ENCODE peak calls at places on chromosomes 16 and 17, in four cellular contexts. S is A549, H is GM12878, G is HepG2. I is an unnamed sample.

GRCh38 chr17:79850571-79851460 is 11.6 kb upstream of the CBX4 start:
- DNase-seq in S (peak), H (no peak), G (no peak), I (peak)

GRCh38 chr17:1484586-1485310 is 7.7 kb downstream of the MYO1C start:
- DNase-seq in S (peak), H (peak), G (peak), I (peak)

GRCh38 chr17:79020631-79021301 is 3.2 kb upstream of the C1QTNF1 start:
- DNase-seq in S (no peak), H (no peak), G (no peak), I (no peak)

GRCh38 chr17:81332949-81333570 is 38.0 kb upstream of the SLC38A10 start:
- DNase-seq in S (no peak), H (no peak), G (no peak), I (no peak)

GRCh38 chr16:71933017-71933416 is 37.7 kb downstream of the IST1 start:
- DNase-seq in S (no peak), H (no peak), G (no peak), I (no peak)

GRCh38 chr17:4509402-4509801 is 10.7 kb downstream of the SPNS2 start:
- DNase-seq in S (no peak), H (peak), G (no peak), I (peak)

GRCh38 chr16:48864055-48864454 is 254.1 kb upstream of the N4BP1 start:
- DNase-seq in S (no peak), H (no peak), G (no peak), I (no peak)

GRCh38 chr17:2949469-2950044 is 113.8 kb downstream of the OR1D5 start:
- DNase-seq in S (peak), H (no peak), G (no peak), I (no peak)

GRCh38 chr16:7679899-7680298 is 347.3 kb downstream of the RBFOX1 start:
- DNase-seq in S (no peak), H (no peak), G (no peak), I (no peak)

GRCh38 chr17:79028496-79029326 is 4.7 kb downstream of the C1QTNF1 start:
- DNase-seq in S (no peak), H (no peak), G (peak), I (no peak)

GRCh38 chr17:50218771-50219315 is 17.4 kb upstream of the COL1A1 start:
- DNase-seq in S (no peak), H (no peak), G (peak), I (no peak)

GRCh38 chr17:29682987-29683386 is 60.3 kb upstream of the CORO6 start:
- DNase-seq in S (no peak), H (no peak), G (no peak), I (no peak)

GRCh38 chr16:57609541-57610401 is 18.7 kb upstream of the ADGRG1 start:
- DNase-seq in S (no peak), H (peak), G (no peak), I (no peak)

GRCh38 chr17:75262112-75262606 is 480 bp downstream of the MRPS7 start:
- DNase-seq in S (no peak), H (no peak), G (peak), I (peak)

GRCh38 chr16:48373258-48374050 is 11.8 kb downstream of the SIAH1 start:
- DNase-seq in S (no peak), H (no peak), G (no peak), I (no peak)

GRCh38 chr16:20952144-20952797 is 51.7 kb downstream of the LYRM1 start:
- DNase-seq in S (no peak), H (no peak), G (no peak), I (no peak)
- H3K4me3 ChIP-seq in S (no peak), H (no peak), G (no peak), I (no peak)

DNA sequence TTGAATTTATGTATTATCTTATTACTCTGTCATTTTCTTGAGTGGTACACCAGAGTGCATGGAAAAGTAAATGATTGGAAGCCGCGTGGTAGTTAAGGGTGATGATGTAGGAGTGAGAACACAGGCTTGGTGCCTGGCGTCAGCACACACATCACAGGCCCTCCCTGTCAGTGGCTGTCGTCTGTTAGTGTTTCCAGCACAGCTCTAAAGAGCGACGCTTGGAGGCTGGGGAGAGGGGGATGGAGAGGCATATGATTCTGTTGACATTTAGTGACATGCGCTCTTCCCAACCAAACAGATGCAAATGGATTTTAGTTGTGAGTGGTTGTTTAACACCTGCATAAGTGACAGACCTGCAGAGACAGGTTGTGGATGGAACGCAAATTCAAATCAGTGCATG is 222.2 kb downstream of the WWOX start:
- DNase-seq in S (no peak), H (no peak), G (no peak), I (no peak)
- TF ChIP-seq ESRRA in S (no peak), H (no peak), G (no peak), I (no peak)

GRCh38 chr16:10551881-10552280 is 28.5 kb downstream of the EMP2 start:
- DNase-seq in S (no peak), H (no peak), G (no peak), I (no peak)
- H3K4me3 ChIP-seq in S (no peak), H (no peak), G (no peak), I (no peak)

GRCh38 chr17:61469474-61469873 is 17.3 kb downstream of the TBX4 start:
- DNase-seq in S (no peak), H (no peak), G (no peak), I (no peak)
- TF ChIP-seq ESRRA in S (no peak), H (no peak), G (no peak), I (no peak)

GRCh38 chr17:17557796-17558195 is 33.7 kb downstream of the PEMT start:
- DNase-seq in S (no peak), H (no peak), G (no peak), I (no peak)
- H3K4me3 ChIP-seq in S (no peak), H (no peak), G (no peak), I (no peak)

GRCh38 chr17:21376835-21377690 is 906 bp downstream of the KCNJ12 start:
- DNase-seq in S (peak), H (no peak), G (no peak), I (peak)
- TF ChIP-seq ESRRA in S (no peak), H (no peak), G (no peak), I (no peak)

DNA sequence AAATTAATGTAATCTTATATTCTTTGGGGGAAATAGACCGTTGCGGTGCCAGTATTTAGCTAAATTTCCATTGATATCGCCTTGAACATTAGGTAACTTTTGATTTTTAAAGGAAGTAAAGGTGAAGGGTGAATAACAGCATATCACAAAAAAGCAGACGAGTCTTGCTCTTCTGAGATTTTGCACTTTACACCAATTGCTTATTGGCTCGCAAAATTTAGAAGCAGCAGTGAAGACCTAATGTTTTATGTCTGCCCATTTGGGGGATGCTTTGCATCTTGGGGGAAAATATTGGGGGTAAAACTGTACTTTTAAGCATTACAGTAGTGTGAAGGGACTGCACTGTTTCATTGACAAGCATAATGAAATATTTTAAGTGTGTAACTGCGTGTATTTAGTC is 934 bp downstream of the MAP2K6 start:
- DNase-seq in S (no peak), H (no peak), G (no peak), I (no peak)
- H3K4me3 ChIP-seq in S (peak), H (peak), G (peak), I (no peak)

DNA sequence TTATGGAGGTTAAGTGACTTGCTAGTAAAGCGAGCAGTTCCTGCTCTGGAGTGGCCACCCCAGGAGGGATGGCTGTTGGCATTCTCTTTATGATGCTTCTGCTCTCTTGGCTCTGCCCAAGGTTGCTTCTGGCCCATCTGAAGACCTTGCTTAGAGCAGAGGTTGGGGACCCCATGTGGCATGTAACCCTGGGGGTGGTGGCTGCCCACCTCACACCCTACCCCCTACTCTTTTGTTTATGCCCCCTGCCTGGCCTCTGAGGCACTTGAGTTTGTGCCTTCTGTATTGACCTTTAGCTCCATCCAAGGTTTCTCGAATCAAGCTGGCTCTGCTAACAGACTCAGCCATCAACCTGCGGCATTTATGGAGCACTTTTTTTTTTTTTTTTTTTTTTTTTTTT is 214.6 kb downstream of the MSI2 start:
- DNase-seq in S (no peak), H (no peak), G (no peak), I (no peak)
- TF ChIP-seq ESRRA in S (no peak), H (no peak), G (no peak), I (no peak)